ENCODE peak calls at places on chromosomes 1 and 21, in four cellular contexts. S, Q, B and Z are unnamed samples.

GRCh38 chr1:3473381-3473844 is 18.9 kb downstream of the ARHGEF16 start:
- DNase-seq in Q (no peak), S (no peak), B (no peak), Z (no peak)

GRCh38 chr1:110672001-110672752 is 2.6 kb downstream of the KCNA3 start:
- DNase-seq in Q (peak), B (no peak), S (peak), Z (peak)

GRCh38 chr1:111406325-111406768 is 21.2 kb downstream of the OVGP1 start:
- DNase-seq in B (no peak), S (no peak), Q (no peak), Z (no peak)

GRCh38 chr1:71717186-71717585 is 565.2 kb downstream of the NEGR1 start:
- DNase-seq in B (no peak), S (no peak), Q (no peak), Z (no peak)

GRCh38 chr21:42513151-42513984 is at the start of gene SLC37A1:
- DNase-seq in Q (no peak), B (no peak), S (peak), Z (peak)

GRCh38 chr21:18340387-18340942 is 63.1 kb downstream of the TMPRSS15 start:
- DNase-seq in B (no peak), Q (no peak), S (no peak), Z (no peak)

GRCh38 chr1:108541856-108542255 is 18.0 kb upstream of the EEIG2 start:
- DNase-seq in B (no peak), Q (no peak), S (no peak), Z (no peak)

GRCh38 chr1:7325254-7325653 is 445.8 kb upstream of the VAMP3 start:
- DNase-seq in S (no peak), B (no peak), Q (no peak), Z (no peak)

GRCh38 chr1:16677552-16678423 is 11.0 kb upstream of the RNU1-3 start:
- DNase-seq in B (peak), S (peak), Q (peak), Z (peak)

GRCh38 chr1:20609541-20609940 is 20.6 kb downstream of the CDA start:
- DNase-seq in Q (no peak), S (no peak), B (no peak), Z (no peak)

GRCh38 chr1:200213392-200213791 is 185.9 kb downstream of the NR5A2 start:
- DNase-seq in Q (no peak), B (no peak), S (no peak), Z (no peak)

GRCh38 chr1:200215350-200215749 is 187.8 kb downstream of the NR5A2 start:
- DNase-seq in Q (no peak), S (no peak), B (no peak), Z (no peak)

GRCh38 chr1:200211157-200211556 is 183.6 kb downstream of the NR5A2 start:
- DNase-seq in S (no peak), B (no peak), Q (no peak), Z (no peak)

GRCh38 chr1:200217703-200218102 is 190.2 kb downstream of the NR5A2 start:
- DNase-seq in Q (no peak), S (no peak), B (no peak), Z (no peak)

DNA sequence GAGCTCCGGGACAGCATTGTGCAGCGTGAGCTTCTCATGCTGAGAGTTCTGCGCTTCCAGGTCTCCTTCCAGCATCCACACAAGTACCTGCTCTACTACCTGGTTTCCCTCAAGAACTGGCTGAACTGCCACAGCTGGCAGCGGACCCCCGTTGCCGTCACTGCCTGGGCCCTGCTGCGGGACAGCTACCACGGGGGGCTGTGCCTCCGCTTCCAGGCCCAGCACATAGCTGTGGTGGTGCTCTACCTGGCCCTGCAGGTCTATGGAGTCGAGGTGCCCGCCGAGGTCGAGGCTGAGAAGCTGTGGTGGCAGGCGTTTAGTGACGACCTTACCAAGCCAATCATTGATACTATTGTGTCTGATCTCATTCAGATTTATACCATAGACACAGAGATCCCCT is 186.4 kb downstream of the NR5A2 start:
- DNase-seq in S (no peak), B (no peak), Q (no peak), Z (no peak)
- TF ChIP-seq ELF4 in S (no peak), B (no peak), Q (no peak), Z (no peak)

DNA sequence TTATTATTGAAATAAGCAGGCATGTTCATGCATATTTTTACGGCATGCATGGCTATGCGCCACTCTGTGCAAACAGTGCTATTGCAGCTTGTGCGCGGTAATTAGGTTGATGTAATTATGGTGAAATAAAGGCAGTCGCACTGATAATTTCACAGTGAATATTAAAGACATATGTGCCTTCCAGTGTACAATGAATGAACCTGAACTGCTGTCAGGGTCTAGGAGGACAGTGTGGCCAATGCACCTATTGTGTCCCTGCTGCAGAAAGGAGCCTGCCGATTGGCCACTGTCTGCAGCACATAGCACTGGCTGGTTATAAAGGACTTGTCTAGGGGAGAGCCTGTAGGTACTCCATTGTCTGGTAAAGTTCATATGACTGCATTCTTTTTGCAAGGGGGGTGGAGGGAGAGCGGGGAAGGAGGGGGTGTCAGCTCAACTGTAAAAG is 340.4 kb downstream of the USP25 start:
- DNase-seq in B (no peak), Q (no peak), S (no peak), Z (no peak)
- TF ChIP-seq ELF4 in B (no peak), Q (no peak), S (no peak), Z (no peak)

DNA sequence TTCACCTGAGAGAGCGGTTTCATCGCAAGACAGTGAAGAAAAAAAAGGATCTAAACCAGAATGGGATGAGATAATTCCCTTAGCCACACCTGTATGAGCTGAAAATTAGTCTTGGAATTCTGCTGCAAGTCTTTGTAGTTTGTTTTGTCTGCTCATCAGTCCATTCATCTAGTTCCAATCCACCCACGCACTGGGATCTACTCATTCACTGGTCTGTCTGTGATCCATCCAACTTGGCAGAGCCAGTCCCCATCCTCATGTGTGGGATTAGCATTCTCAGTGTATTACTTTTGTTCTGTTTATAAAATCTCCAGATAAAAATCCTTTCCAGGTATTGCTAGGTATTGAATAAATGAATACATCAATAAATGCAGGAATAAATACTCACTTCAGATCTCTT is 266.5 kb upstream of the USP24 start:
- DNase-seq in Q (no peak), B (no peak), S (no peak), Z (no peak)
- TF ChIP-seq ELF4 in Q (no peak), B (no peak), S (no peak), Z (no peak)

GRCh38 chr1:22053018-22053860 is 730 bp downstream of the CDC42 start:
- DNase-seq in S (peak), B (peak), Q (peak), Z (peak)
- TF ChIP-seq ELF4 in S (no peak), B (no peak), Q (no peak), Z (no peak)

GRCh38 chr21:32392880-32393676 is at the start of gene URB1:
- DNase-seq in B (peak), Q (peak), S (peak), Z (peak)
- TF ChIP-seq ELF4 in B (no peak), Q (peak), S (no peak), Z (no peak)